ENCODE peak calls at places on chromosomes 2 and 18, in five cellular contexts. M is mesenchymal stem cell, F is H9, J is trophoblast cell, L is neuronal stem cell. O is an unnamed sample.

GRCh38 chr2:205769879-205770278 is 87.6 kb downstream of the NRP2 start:
- DNase-seq in J (no peak), L (no peak), F (no peak), M (no peak), O (no peak)

GRCh38 chr2:203200866-203201265 is 38.0 kb upstream of the CYP20A1 start:
- DNase-seq in L (no peak), M (no peak), F (no peak), J (peak), O (no peak)

GRCh38 chr2:235416816-235417499 is 76.9 kb upstream of the AGAP1 start:
- DNase-seq in L (no peak), J (no peak), F (no peak), M (peak), O (no peak)

GRCh38 chr18:65943268-65943667 is 192.5 kb downstream of the CDH7 start:
- DNase-seq in M (no peak), J (no peak), F (no peak), L (no peak), O (no peak)

GRCh38 chr2:18410543-18410942 is 149.9 kb downstream of the RDH14 start:
- DNase-seq in L (no peak), M (no peak), F (no peak), J (no peak), O (no peak)

GRCh38 chr2:189836644-189837043 is 52.4 kb downstream of the PMS1 start:
- DNase-seq in F (no peak), J (no peak), L (no peak), M (peak), O (no peak)

GRCh38 chr2:69567157-69567908 is 76.2 kb downstream of the AAK1 start:
- DNase-seq in M (peak), F (no peak), J (peak), L (no peak), O (no peak)

GRCh38 chr2:101190753-101191516 is 39.8 kb upstream of the TBC1D8 start:
- DNase-seq in F (no peak), J (peak), M (no peak), L (no peak), O (no peak)

GRCh38 chr2:23385351-23385747 is 370 bp downstream of the KLHL29 start:
- DNase-seq in J (peak), F (no peak), L (no peak), M (peak), O (peak)

GRCh38 chr2:3099860-3100234 is 277.8 kb downstream of the EIPR1 start:
- DNase-seq in L (no peak), J (no peak), F (no peak), M (no peak), O (no peak)

GRCh38 chr2:61328707-61329251 is 142.1 kb downstream of the USP34 start:
- DNase-seq in M (peak), L (no peak), F (no peak), J (no peak), O (no peak)

GRCh38 chr2:165407464-165407863 is 62.0 kb upstream of the CSRNP3 start:
- DNase-seq in M (no peak), J (no peak), L (no peak), F (no peak), O (no peak)

GRCh38 chr18:53952700-53953099 is 271.8 kb downstream of the MBD2 start:
- DNase-seq in F (no peak), M (no peak), L (no peak), J (no peak), O (no peak)

GRCh38 chr2:108444941-108445840 is 3.8 kb upstream of the GCC2 start:
- DNase-seq in J (no peak), F (peak), L (no peak), M (no peak), O (no peak)

GRCh38 chr2:94876523-94876863 is 5.3 kb downstream of the TEKT4 start:
- DNase-seq in M (no peak), J (no peak), F (no peak), L (no peak), O (no peak)

GRCh38 chr18:41145526-41145925 is 809.5 kb upstream of the PIK3C3 start:
- DNase-seq in M (no peak), J (peak), F (no peak), L (no peak), O (no peak)

GRCh38 chr2:172613035-172613434 is 57.1 kb downstream of the PDK1 start:
- DNase-seq in L (no peak), F (peak), J (peak), M (peak), O (no peak)

GRCh38 chr2:53317863-53318262 is 449.7 kb upstream of the CHAC2 start:
- DNase-seq in L (no peak), M (no peak), F (no peak), J (peak), O (no peak)

GRCh38 chr2:18623782-18624181 is 34.4 kb upstream of the NT5C1B start:
- DNase-seq in M (peak), F (no peak), L (no peak), J (peak), O (no peak)

GRCh38 chr2:59575191-59575590 is 978.3 kb downstream of the BCL11A start:
- DNase-seq in M (no peak), L (no peak), J (no peak), F (no peak), O (no peak)

GRCh38 chr2:103788875-103789715 is 1027.3 kb downstream of the TMEM182 start:
- DNase-seq in L (peak), M (peak), F (peak), J (peak), O (no peak)

GRCh38 chr18:70578480-70578879 is 289.6 kb downstream of the SOCS6 start:
- DNase-seq in F (peak), L (peak), J (no peak), M (no peak), O (peak)

GRCh38 chr2:120342451-120342850 is 3.5 kb upstream of the INHBB start:
- DNase-seq in M (no peak), J (no peak), L (no peak), F (no peak), O (no peak)

GRCh38 chr2:197239434-197239833 is 71.1 kb downstream of the ANKRD44 start:
- DNase-seq in J (no peak), F (no peak), M (peak), L (no peak), O (no peak)
- H2BK12ac ChIP-seq in J (no peak), F (no peak), M (no peak), L (no peak), O (no peak)

GRCh38 chr2:207720517-207721187 is 9.2 kb downstream of the CCNYL1 start:
- DNase-seq in J (peak), M (no peak), L (no peak), F (no peak), O (no peak)
- H2BK12ac ChIP-seq in J (no peak), M (no peak), L (no peak), F (no peak), O (no peak)

GRCh38 chr2:230795856-230796255 is 68.9 kb upstream of the ITM2C start:
- DNase-seq in L (no peak), F (no peak), M (no peak), J (no peak), O (no peak)
- H2BK12ac ChIP-seq in L (no peak), F (no peak), M (no peak), J (no peak), O (no peak)

GRCh38 chr2:55618649-55619055 is 1.2 kb upstream of the PPP4R3B start:
- DNase-seq in F (peak), J (peak), M (peak), L (peak), O (no peak)
- H2BK12ac ChIP-seq in F (no peak), J (no peak), M (no peak), L (no peak), O (peak)

GRCh38 chr2:188610827-188611226 is 319.2 kb downstream of the GULP1 start:
- DNase-seq in J (peak), F (no peak), L (no peak), M (peak), O (no peak)

GRCh38 chr2:188607501-188607900 is 315.8 kb downstream of the GULP1 start:
- DNase-seq in M (no peak), L (no peak), J (peak), F (no peak), O (no peak)

GRCh38 chr2:188604579-188604978 is 312.9 kb downstream of the GULP1 start:
- DNase-seq in F (no peak), L (no peak), M (no peak), J (no peak), O (no peak)

GRCh38 chr2:188610050-188610444 is 318.4 kb downstream of the GULP1 start:
- DNase-seq in F (no peak), M (peak), L (no peak), J (no peak), O (no peak)

GRCh38 chr2:188609321-188610049 is 317.8 kb downstream of the GULP1 start:
- DNase-seq in M (no peak), L (no peak), J (no peak), F (no peak), O (no peak)
- H2BK12ac ChIP-seq in M (no peak), L (no peak), J (no peak), F (no peak), O (no peak)

GRCh38 chr2:30938196-30938595 is 130.9 kb upstream of the CAPN13 start:
- DNase-seq in L (no peak), F (no peak), M (no peak), J (no peak), O (no peak)
- H2BK12ac ChIP-seq in L (no peak), F (no peak), M (no peak), J (no peak), O (no peak)

GRCh38 chr2:47080888-47081301 is 74.2 kb downstream of the STPG4 start:
- DNase-seq in L (no peak), J (no peak), F (no peak), M (no peak), O (no peak)

GRCh38 chr2:47086054-47086471 is 69.0 kb downstream of the STPG4 start:
- DNase-seq in F (no peak), J (no peak), L (no peak), M (no peak), O (no peak)

GRCh38 chr2:47082976-47083375 is 72.1 kb downstream of the STPG4 start:
- DNase-seq in L (no peak), F (no peak), J (no peak), M (no peak), O (no peak)

GRCh38 chr2:47083886-47084682 is 71.0 kb downstream of the STPG4 start:
- DNase-seq in M (no peak), L (no peak), J (no peak), F (no peak), O (no peak)

GRCh38 chr2:47083485-47083884 is 71.6 kb downstream of the STPG4 start:
- DNase-seq in F (no peak), M (no peak), L (no peak), J (no peak), O (no peak)
- H2BK12ac ChIP-seq in F (no peak), M (peak), L (no peak), J (peak), O (peak)